ENCODE peak calls at places on chromosomes 4 and X, in seven cellular contexts. Z, G, K, D, J, Q and I are unnamed samples. For H3K36me3, the result is how much of the 10 kb centered on the place peaks cover.

GRCh38 chr4:171067422-171067821 is 745.8 kb upstream of the GALNTL6 start:
- DNase-seq in Z (no peak), G (no peak), K (no peak), D (no peak), J (no peak), Q (no peak), I (no peak)

GRCh38 chr4:5009796-5010195 is 9.5 kb downstream of the CYTL1 start:
- DNase-seq in Z (no peak), G (no peak), K (no peak), D (no peak), J (no peak), Q (no peak), I (no peak)

GRCh38 chr4:111930658-111931057 is 214.6 kb upstream of the FAM241A start:
- DNase-seq in Z (no peak), G (no peak), K (peak), D (no peak), J (no peak), Q (no peak), I (no peak)

GRCh38 chrX:1222511-1223252 is 10.2 kb upstream of the CRLF2 start:
- DNase-seq in Z (no peak), G (no peak), K (peak), D (no peak), J (no peak), Q (peak), I (no peak)

GRCh38 chr4:154164931-154165839 is 326.4 kb downstream of the DCHS2 start:
- DNase-seq in Z (no peak), G (no peak), K (peak), D (no peak), J (no peak), Q (no peak), I (peak)

GRCh38 chrX:112846787-112847186 is 6.2 kb upstream of the AMOT start:
- DNase-seq in Z (no peak), G (no peak), K (no peak), D (no peak), J (no peak), Q (no peak), I (no peak)

GRCh38 chr4:22482250-22483127 is 33.4 kb downstream of the ADGRA3 start:
- DNase-seq in Z (no peak), G (no peak), K (no peak), D (no peak), J (no peak), Q (no peak), I (no peak)

GRCh38 chr4:26214994-26215393 is 105.8 kb upstream of the RBPJ start:
- DNase-seq in Z (no peak), G (no peak), K (no peak), D (no peak), J (no peak), Q (no peak), I (no peak)

GRCh38 chr4:142044271-142044670 is 407.9 kb downstream of the IL15 start:
- DNase-seq in Z (no peak), G (no peak), K (no peak), D (no peak), J (no peak), Q (no peak), I (peak)

GRCh38 chrX:139724626-139725025 is 16.7 kb upstream of the MCF2 start:
- DNase-seq in Z (no peak), G (no peak), K (no peak), D (no peak), J (no peak), Q (no peak), I (no peak)

GRCh38 chr4:3200423-3201090 is 48.4 kb upstream of the MSANTD1 start:
- DNase-seq in Z (no peak), G (no peak), K (no peak), D (no peak), J (no peak), Q (no peak), I (no peak)

GRCh38 chr4:3204021-3204431 is 44.9 kb upstream of the MSANTD1 start:
- DNase-seq in Z (peak), G (peak), K (no peak), D (no peak), J (peak), Q (peak), I (no peak)

GRCh38 chr4:3201718-3202702 is 46.9 kb upstream of the MSANTD1 start:
- DNase-seq in Z (peak), G (peak), K (no peak), D (no peak), J (no peak), Q (peak), I (no peak)

GRCh38 chr4:3205995-3206394 is 43.0 kb upstream of the MSANTD1 start:
- DNase-seq in Z (no peak), G (no peak), K (no peak), D (no peak), J (peak), Q (peak), I (no peak)

GRCh38 chr4:3202836-3203820 is 45.8 kb upstream of the MSANTD1 start:
- DNase-seq in Z (no peak), G (no peak), K (no peak), D (no peak), J (peak), Q (peak), I (no peak)
- H3K36me3 ChIP-seq in Z (half or more), G (under half), K (under half), D (half or more), J (under half), Q (under half), I (under half)

GRCh38 chrX:18931972-18932371 is 51.9 kb downstream of the PHKA2 start:
- DNase-seq in Z (no peak), G (no peak), K (no peak), D (peak), J (peak), Q (peak), I (peak)
- TF ChIP-seq CTCF in Z (no peak), G (peak), K (peak), D (peak), J (no peak), Q (no peak), I (peak)

GRCh38 chr4:10111067-10111801 is 5.4 kb downstream of the WDR1 start:
- DNase-seq in Z (no peak), G (no peak), K (no peak), D (no peak), J (no peak), Q (no peak), I (no peak)

GRCh38 chr4:10114607-10115006 is 2.0 kb downstream of the WDR1 start:
- DNase-seq in Z (no peak), G (no peak), K (no peak), D (no peak), J (no peak), Q (no peak), I (no peak)

GRCh38 chr4:10114147-10114546 is 2.5 kb downstream of the WDR1 start:
- DNase-seq in Z (no peak), G (no peak), K (no peak), D (no peak), J (no peak), Q (no peak), I (no peak)

GRCh38 chr4:10113362-10114047 is 3.1 kb downstream of the WDR1 start:
- DNase-seq in Z (no peak), G (no peak), K (no peak), D (no peak), J (no peak), Q (no peak), I (no peak)

DNA sequence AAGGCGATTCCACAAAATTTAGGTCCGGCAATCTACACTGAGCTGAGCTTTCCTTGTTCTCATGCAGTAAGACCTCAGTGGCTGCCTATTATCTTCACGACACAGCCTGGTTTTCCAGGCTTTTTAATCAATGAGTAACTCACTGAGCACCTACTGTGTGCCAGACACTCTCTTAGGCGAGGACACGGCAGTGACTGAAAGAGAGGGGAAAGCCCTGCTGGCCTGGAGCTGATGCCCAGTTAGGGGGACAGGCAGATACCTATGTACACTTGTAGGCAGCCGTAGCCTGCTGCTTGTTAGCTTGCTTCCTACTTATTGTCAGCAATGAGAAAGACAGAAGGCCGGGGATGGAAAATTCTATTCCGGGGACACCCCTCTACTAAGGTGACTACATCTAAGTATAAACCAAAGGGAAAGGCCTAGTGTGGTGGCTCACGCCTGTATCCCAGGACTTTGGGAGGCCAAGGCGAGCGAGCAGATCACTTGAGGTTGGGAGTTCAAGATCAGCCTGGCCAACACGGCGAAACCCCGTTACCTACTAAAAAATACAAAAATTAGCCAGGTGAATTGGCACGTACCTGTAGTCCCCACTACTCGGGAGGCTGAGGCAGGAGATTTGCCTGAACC is 3.8 kb downstream of the WDR1 start:
- DNase-seq in Z (no peak), G (no peak), K (no peak), D (no peak), J (no peak), Q (no peak), I (no peak)
- H3K27ac ChIP-seq in Z (no peak), G (peak), K (no peak), D (no peak), J (no peak), Q (no peak), I (no peak)

GRCh38 chr4:13601060-13601459 is 26.5 kb downstream of the BOD1L1 start:
- DNase-seq in Z (no peak), G (no peak), K (no peak), D (no peak), J (no peak), Q (no peak), I (no peak)
- H3K36me3 ChIP-seq in Z (half or more), G (half or more), K (under half), D (half or more), J (under half), Q (under half), I (half or more)

DNA sequence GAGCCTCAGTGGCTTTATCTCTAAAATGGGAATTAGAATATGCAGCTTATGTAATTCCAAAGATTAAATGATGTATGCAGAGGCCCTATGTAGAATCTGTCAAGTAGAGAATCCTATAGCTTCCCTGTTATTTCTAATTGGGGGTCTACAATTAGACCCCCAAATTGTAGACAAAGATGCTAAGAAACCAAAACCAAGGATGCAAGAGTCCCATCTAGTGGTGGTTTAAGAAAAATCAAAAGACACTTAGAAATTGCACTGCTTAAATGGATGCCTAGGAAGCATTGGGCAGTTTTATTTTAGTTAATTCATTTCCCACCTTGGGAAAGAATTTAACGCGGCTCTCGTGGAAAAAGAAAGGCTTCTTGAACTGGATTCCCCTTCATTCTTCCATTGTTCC is 115.2 kb downstream of the GABRA2 start:
- DNase-seq in Z (no peak), G (no peak), K (peak), D (no peak), J (no peak), Q (peak), I (peak)
- TF ChIP-seq CTCF in Z (no peak), G (no peak), K (peak), D (no peak), J (no peak), Q (no peak), I (peak)

GRCh38 chr4:10077492-10078335 is 38.9 kb downstream of the WDR1 start:
- DNase-seq in Z (peak), G (no peak), K (no peak), D (no peak), J (peak), Q (no peak), I (no peak)
- H3K27ac ChIP-seq in Z (peak), G (no peak), K (no peak), D (peak), J (no peak), Q (no peak), I (peak)

GRCh38 chr4:3219761-3220481 is 29.0 kb upstream of the MSANTD1 start:
- DNase-seq in Z (no peak), G (no peak), K (no peak), D (no peak), J (peak), Q (no peak), I (no peak)
- H3K36me3 ChIP-seq in Z (half or more), G (under half), K (under half), D (half or more), J (under half), Q (under half), I (under half)